ENCODE peak calls at places on chromosomes 4 and X, in six cellular contexts. T is H9, F is D341Med, E is NCI-H2081, C is astrocyte of the spinal cord, X is foreskin fibroblast. A is an unnamed sample.

GRCh38 chr4:78923459-78924312 is 15.6 kb downstream of the PAQR3 start:
- DNase-seq in E (no peak), C (no peak), T (no peak), F (no peak), X (no peak), A (no peak)

GRCh38 chr4:65561164-65561563 is 109.1 kb downstream of the EPHA5 start:
- DNase-seq in F (no peak), T (no peak), X (no peak), C (no peak), E (no peak), A (no peak)

GRCh38 chrX:153370293-153371055 is 30.7 kb downstream of the PNMA6E start:
- DNase-seq in F (no peak), X (no peak), T (no peak), C (peak; percentile 5), E (no peak), A (no peak)

GRCh38 chrX:121154858-121155404 is 107.5 kb downstream of the GLUD2 start:
- DNase-seq in F (no peak), E (no peak), T (no peak), C (no peak), X (no peak), A (no peak)

GRCh38 chrX:10146350-10146749 is 10.4 kb upstream of the CLCN4 start:
- DNase-seq in C (no peak), T (no peak), E (no peak), F (peak; percentile 67), X (no peak), A (no peak)

GRCh38 chr4:2537011-2537830 is 774 bp downstream of the FAM193A start:
- DNase-seq in T (peak; percentile 53), C (peak; percentile 32), E (peak; percentile 75), F (peak; percentile 75), X (peak; percentile 19), A (peak; percentile 71)

GRCh38 chrX:50536955-50537354 is 66.3 kb upstream of the DGKK start:
- DNase-seq in F (no peak), E (no peak), T (no peak), C (no peak), X (no peak), A (no peak)

GRCh38 chrX:129678176-129678880 is 23.6 kb upstream of the APLN start:
- DNase-seq in X (no peak), T (no peak), E (peak; percentile 60), C (no peak), F (peak; percentile 69), A (peak; percentile 62)

GRCh38 chr4:11548529-11549176 is 120.0 kb upstream of the HS3ST1 start:
- DNase-seq in F (no peak), T (no peak), C (peak; percentile 15), E (no peak), X (no peak), A (no peak)

GRCh38 chr4:145216532-145216931 is 36.1 kb upstream of the OTUD4 start:
- DNase-seq in X (no peak), T (no peak), F (peak; percentile 33), E (peak; percentile 1), C (peak; percentile 41), A (peak; percentile 40)

GRCh38 chr4:3202836-3203820 is 45.8 kb upstream of the MSANTD1 start:
- DNase-seq in X (no peak), C (no peak), T (no peak), E (no peak), F (no peak), A (peak; percentile 28)

GRCh38 chr4:145602129-145602760 is 16.9 kb upstream of the MMAA start:
- DNase-seq in C (no peak), E (no peak), T (no peak), F (no peak), X (no peak), A (no peak)

GRCh38 chr4:148857234-148857972 is 415.2 kb upstream of the NR3C2 start:
- DNase-seq in T (no peak), C (peak; percentile 15), X (no peak), E (no peak), F (no peak), A (no peak)

A was measured in GM03348.